ENCODE peak calls at places on chromosomes 13 and 19, in eight cellular contexts. One of them, this sample, is unnamed.

GRCh38 chr13:105465251-105465650 is 1070.2 kb downstream of the EFNB2 start:
- DNase-seq in fibroblast of pulmonary artery: no peak
- DNase-seq in nephron progenitor cell: no peak
- DNase-seq in B cell: no peak
- DNase-seq in cardiac muscle cell: no peak
- DNase-seq in activated CD8-positive, alpha-beta T cell treated with anti-CD3 and anti-CD28 coated beads for 36 hours: no peak
- DNase-seq in endodermal cell: no peak
- DNase-seq in neural progenitor cell: no peak
- DNase-seq in this sample: no peak

GRCh38 chr13:106919093-106919492 is 351.2 kb upstream of the ARGLU1 start:
- DNase-seq in fibroblast of pulmonary artery: peak
- DNase-seq in nephron progenitor cell: peak
- DNase-seq in B cell: peak
- DNase-seq in cardiac muscle cell: no peak
- DNase-seq in activated CD8-positive, alpha-beta T cell treated with anti-CD3 and anti-CD28 coated beads for 36 hours: no peak
- DNase-seq in endodermal cell: no peak
- DNase-seq in neural progenitor cell: no peak
- DNase-seq in this sample: peak

GRCh38 chr13:32660227-32660626 is 74.0 kb downstream of the PDS5B start:
- DNase-seq in fibroblast of pulmonary artery: no peak
- DNase-seq in nephron progenitor cell: no peak
- DNase-seq in B cell: no peak
- DNase-seq in cardiac muscle cell: no peak
- DNase-seq in activated CD8-positive, alpha-beta T cell treated with anti-CD3 and anti-CD28 coated beads for 36 hours: no peak
- DNase-seq in endodermal cell: no peak
- DNase-seq in neural progenitor cell: no peak
- DNase-seq in this sample: no peak

GRCh38 chr13:42883142-42883541 is 101.8 kb downstream of the FAM216B start:
- DNase-seq in fibroblast of pulmonary artery: peak
- DNase-seq in nephron progenitor cell: no peak
- DNase-seq in B cell: no peak
- DNase-seq in cardiac muscle cell: no peak
- DNase-seq in activated CD8-positive, alpha-beta T cell treated with anti-CD3 and anti-CD28 coated beads for 36 hours: no peak
- DNase-seq in endodermal cell: no peak
- DNase-seq in neural progenitor cell: no peak
- DNase-seq in this sample: no peak

GRCh38 chr13:96837809-96838208 is 156.5 kb downstream of the OXGR1 start:
- DNase-seq in fibroblast of pulmonary artery: no peak
- DNase-seq in nephron progenitor cell: no peak
- DNase-seq in B cell: no peak
- DNase-seq in cardiac muscle cell: no peak
- DNase-seq in activated CD8-positive, alpha-beta T cell treated with anti-CD3 and anti-CD28 coated beads for 36 hours: no peak
- DNase-seq in endodermal cell: no peak
- DNase-seq in neural progenitor cell: no peak
- DNase-seq in this sample: no peak

GRCh38 chr19:48745208-48745995 is 1.3 kb downstream of the IZUMO1 start:
- DNase-seq in fibroblast of pulmonary artery: peak
- DNase-seq in nephron progenitor cell: peak
- DNase-seq in B cell: peak
- DNase-seq in cardiac muscle cell: peak
- DNase-seq in activated CD8-positive, alpha-beta T cell treated with anti-CD3 and anti-CD28 coated beads for 36 hours: peak
- DNase-seq in endodermal cell: peak
- DNase-seq in neural progenitor cell: peak
- DNase-seq in this sample: peak

GRCh38 chr13:112510987-112511715 is 76.8 kb downstream of the TUBGCP3 start:
- DNase-seq in fibroblast of pulmonary artery: no peak
- DNase-seq in nephron progenitor cell: no peak
- DNase-seq in B cell: no peak
- DNase-seq in cardiac muscle cell: no peak
- DNase-seq in activated CD8-positive, alpha-beta T cell treated with anti-CD3 and anti-CD28 coated beads for 36 hours: peak
- DNase-seq in endodermal cell: peak
- DNase-seq in neural progenitor cell: no peak
- DNase-seq in this sample: no peak

GRCh38 chr13:100600915-100601314 is 12.3 kb upstream of the GGACT start:
- DNase-seq in fibroblast of pulmonary artery: no peak
- DNase-seq in nephron progenitor cell: no peak
- DNase-seq in B cell: no peak
- DNase-seq in cardiac muscle cell: no peak
- DNase-seq in activated CD8-positive, alpha-beta T cell treated with anti-CD3 and anti-CD28 coated beads for 36 hours: no peak
- DNase-seq in endodermal cell: no peak
- DNase-seq in neural progenitor cell: no peak
- DNase-seq in this sample: no peak

GRCh38 chr19:15555759-15556633 is 47.7 kb downstream of the CYP4F22 start:
- DNase-seq in fibroblast of pulmonary artery: peak
- DNase-seq in nephron progenitor cell: peak
- DNase-seq in B cell: peak
- DNase-seq in cardiac muscle cell: peak
- DNase-seq in activated CD8-positive, alpha-beta T cell treated with anti-CD3 and anti-CD28 coated beads for 36 hours: peak
- DNase-seq in endodermal cell: peak
- DNase-seq in neural progenitor cell: peak
- DNase-seq in this sample: peak

GRCh38 chr13:44884076-44884729 is 105.1 kb downstream of the NUFIP1 start:
- DNase-seq in fibroblast of pulmonary artery: peak
- DNase-seq in nephron progenitor cell: no peak
- DNase-seq in B cell: no peak
- DNase-seq in cardiac muscle cell: no peak
- DNase-seq in activated CD8-positive, alpha-beta T cell treated with anti-CD3 and anti-CD28 coated beads for 36 hours: no peak
- DNase-seq in endodermal cell: no peak
- DNase-seq in neural progenitor cell: no peak
- DNase-seq in this sample: no peak

GRCh38 chr19:17580470-17581000 is 25.1 kb downstream of the COLGALT1 start:
- DNase-seq in fibroblast of pulmonary artery: no peak
- DNase-seq in nephron progenitor cell: no peak
- DNase-seq in B cell: no peak
- DNase-seq in cardiac muscle cell: no peak
- DNase-seq in activated CD8-positive, alpha-beta T cell treated with anti-CD3 and anti-CD28 coated beads for 36 hours: no peak
- DNase-seq in endodermal cell: no peak
- DNase-seq in neural progenitor cell: no peak
- DNase-seq in this sample: no peak
- TF ChIP-seq CTCF in fibroblast of pulmonary artery: no peak
- TF ChIP-seq CTCF in nephron progenitor cell: no peak
- TF ChIP-seq CTCF in B cell: no peak
- TF ChIP-seq CTCF in cardiac muscle cell: no peak
- TF ChIP-seq CTCF in activated CD8-positive, alpha-beta T cell treated with anti-CD3 and anti-CD28 coated beads for 36 hours: no peak
- TF ChIP-seq CTCF in endodermal cell: peak
- TF ChIP-seq CTCF in neural progenitor cell: no peak
- TF ChIP-seq CTCF in this sample: no peak

DNA sequence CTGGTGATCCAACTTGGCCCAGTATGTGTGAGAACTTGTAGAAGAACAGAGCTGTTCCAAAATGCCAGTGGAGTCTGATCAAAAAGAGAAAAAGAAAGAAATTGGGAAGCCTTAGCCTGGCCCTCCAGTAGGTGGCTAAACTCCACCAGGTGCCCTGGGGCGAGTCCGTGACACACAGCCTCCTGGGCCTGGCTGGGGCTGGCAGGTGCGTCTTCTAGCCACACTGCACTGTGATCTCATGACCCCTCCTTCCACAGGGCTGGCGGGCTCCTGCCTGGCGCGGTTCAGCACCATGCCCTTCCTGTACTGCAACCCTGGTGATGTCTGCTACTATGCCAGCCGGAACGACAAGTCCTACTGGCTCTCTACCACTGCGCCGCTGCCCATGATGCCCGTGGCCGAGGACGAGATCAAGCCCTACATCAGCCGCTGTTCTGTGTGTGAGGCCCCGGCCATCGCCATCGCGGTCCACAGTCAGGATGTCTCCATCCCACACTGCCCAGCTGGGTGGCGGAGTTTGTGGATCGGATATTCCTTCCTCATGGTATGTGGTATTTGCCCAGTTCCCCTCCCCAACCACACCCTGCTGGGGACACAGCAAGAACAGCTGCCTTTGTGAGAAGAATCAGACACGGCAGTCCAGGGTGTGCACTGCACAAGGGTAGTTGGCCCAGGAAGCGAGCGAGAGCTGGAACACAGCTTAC is 53.7 kb downstream of the RAB20 start:
- DNase-seq in fibroblast of pulmonary artery: no peak
- DNase-seq in nephron progenitor cell: no peak
- DNase-seq in B cell: no peak
- DNase-seq in cardiac muscle cell: no peak
- DNase-seq in activated CD8-positive, alpha-beta T cell treated with anti-CD3 and anti-CD28 coated beads for 36 hours: no peak
- DNase-seq in endodermal cell: no peak
- DNase-seq in neural progenitor cell: no peak
- DNase-seq in this sample: no peak
- TF ChIP-seq CTCF in fibroblast of pulmonary artery: peak
- TF ChIP-seq CTCF in nephron progenitor cell: no peak
- TF ChIP-seq CTCF in B cell: no peak
- TF ChIP-seq CTCF in cardiac muscle cell: peak
- TF ChIP-seq CTCF in activated CD8-positive, alpha-beta T cell treated with anti-CD3 and anti-CD28 coated beads for 36 hours: no peak
- TF ChIP-seq CTCF in endodermal cell: peak
- TF ChIP-seq CTCF in neural progenitor cell: no peak
- TF ChIP-seq CTCF in this sample: no peak

GRCh38 chr13:102571075-102571474 is 25.7 kb upstream of the TPP2 start:
- DNase-seq in fibroblast of pulmonary artery: no peak
- DNase-seq in nephron progenitor cell: no peak
- DNase-seq in B cell: no peak
- DNase-seq in cardiac muscle cell: peak
- DNase-seq in activated CD8-positive, alpha-beta T cell treated with anti-CD3 and anti-CD28 coated beads for 36 hours: no peak
- DNase-seq in endodermal cell: peak
- DNase-seq in neural progenitor cell: no peak
- DNase-seq in this sample: no peak
- TF ChIP-seq CTCF in fibroblast of pulmonary artery: no peak
- TF ChIP-seq CTCF in nephron progenitor cell: no peak
- TF ChIP-seq CTCF in B cell: no peak
- TF ChIP-seq CTCF in cardiac muscle cell: no peak
- TF ChIP-seq CTCF in activated CD8-positive, alpha-beta T cell treated with anti-CD3 and anti-CD28 coated beads for 36 hours: no peak
- TF ChIP-seq CTCF in endodermal cell: peak
- TF ChIP-seq CTCF in neural progenitor cell: peak
- TF ChIP-seq CTCF in this sample: no peak

GRCh38 chr13:34939771-34940170 is 2.3 kb upstream of the NBEA start:
- DNase-seq in fibroblast of pulmonary artery: no peak
- DNase-seq in nephron progenitor cell: no peak
- DNase-seq in B cell: no peak
- DNase-seq in cardiac muscle cell: no peak
- DNase-seq in activated CD8-positive, alpha-beta T cell treated with anti-CD3 and anti-CD28 coated beads for 36 hours: no peak
- DNase-seq in endodermal cell: no peak
- DNase-seq in neural progenitor cell: no peak
- DNase-seq in this sample: no peak

GRCh38 chr13:34941436-34941834 is 635 bp upstream of the NBEA start:
- DNase-seq in fibroblast of pulmonary artery: no peak
- DNase-seq in nephron progenitor cell: no peak
- DNase-seq in B cell: no peak
- DNase-seq in cardiac muscle cell: peak
- DNase-seq in activated CD8-positive, alpha-beta T cell treated with anti-CD3 and anti-CD28 coated beads for 36 hours: peak
- DNase-seq in endodermal cell: no peak
- DNase-seq in neural progenitor cell: no peak
- DNase-seq in this sample: no peak

GRCh38 chr13:34943675-34944634 is 1.9 kb downstream of the NBEA start:
- DNase-seq in fibroblast of pulmonary artery: no peak
- DNase-seq in nephron progenitor cell: no peak
- DNase-seq in B cell: peak
- DNase-seq in cardiac muscle cell: no peak
- DNase-seq in activated CD8-positive, alpha-beta T cell treated with anti-CD3 and anti-CD28 coated beads for 36 hours: peak
- DNase-seq in endodermal cell: no peak
- DNase-seq in neural progenitor cell: no peak
- DNase-seq in this sample: peak

GRCh38 chr13:34942732-34943674 is 933 bp downstream of the NBEA start:
- DNase-seq in fibroblast of pulmonary artery: no peak
- DNase-seq in nephron progenitor cell: peak
- DNase-seq in B cell: peak
- DNase-seq in cardiac muscle cell: peak
- DNase-seq in activated CD8-positive, alpha-beta T cell treated with anti-CD3 and anti-CD28 coated beads for 36 hours: peak
- DNase-seq in endodermal cell: peak
- DNase-seq in neural progenitor cell: peak
- DNase-seq in this sample: peak

GRCh38 chr13:34941835-34942731 is at the start of gene NBEA:
- DNase-seq in fibroblast of pulmonary artery: peak
- DNase-seq in nephron progenitor cell: peak
- DNase-seq in B cell: peak
- DNase-seq in cardiac muscle cell: peak
- DNase-seq in activated CD8-positive, alpha-beta T cell treated with anti-CD3 and anti-CD28 coated beads for 36 hours: peak
- DNase-seq in endodermal cell: peak
- DNase-seq in neural progenitor cell: peak
- DNase-seq in this sample: peak
- TF ChIP-seq CTCF in fibroblast of pulmonary artery: no peak
- TF ChIP-seq CTCF in nephron progenitor cell: no peak
- TF ChIP-seq CTCF in B cell: peak
- TF ChIP-seq CTCF in cardiac muscle cell: peak
- TF ChIP-seq CTCF in activated CD8-positive, alpha-beta T cell treated with anti-CD3 and anti-CD28 coated beads for 36 hours: no peak
- TF ChIP-seq CTCF in endodermal cell: peak
- TF ChIP-seq CTCF in neural progenitor cell: peak
- TF ChIP-seq CTCF in this sample: no peak

GRCh38 chr19:7292950-7293794 is 1.0 kb downstream of the INSR start:
- DNase-seq in fibroblast of pulmonary artery: no peak
- DNase-seq in nephron progenitor cell: peak
- DNase-seq in B cell: peak
- DNase-seq in cardiac muscle cell: peak
- DNase-seq in activated CD8-positive, alpha-beta T cell treated with anti-CD3 and anti-CD28 coated beads for 36 hours: peak
- DNase-seq in endodermal cell: peak
- DNase-seq in neural progenitor cell: peak
- DNase-seq in this sample: peak

GRCh38 chr19:7293795-7294570 is at the start of gene INSR:
- DNase-seq in fibroblast of pulmonary artery: peak
- DNase-seq in nephron progenitor cell: peak
- DNase-seq in B cell: peak
- DNase-seq in cardiac muscle cell: peak
- DNase-seq in activated CD8-positive, alpha-beta T cell treated with anti-CD3 and anti-CD28 coated beads for 36 hours: peak
- DNase-seq in endodermal cell: peak
- DNase-seq in neural progenitor cell: peak
- DNase-seq in this sample: peak

GRCh38 chr19:7292352-7292949 is 1.8 kb downstream of the INSR start:
- DNase-seq in fibroblast of pulmonary artery: no peak
- DNase-seq in nephron progenitor cell: no peak
- DNase-seq in B cell: no peak
- DNase-seq in cardiac muscle cell: no peak
- DNase-seq in activated CD8-positive, alpha-beta T cell treated with anti-CD3 and anti-CD28 coated beads for 36 hours: no peak
- DNase-seq in endodermal cell: peak
- DNase-seq in neural progenitor cell: no peak
- DNase-seq in this sample: peak

GRCh38 chr19:7295912-7296486 is 1.8 kb upstream of the INSR start:
- DNase-seq in fibroblast of pulmonary artery: no peak
- DNase-seq in nephron progenitor cell: no peak
- DNase-seq in B cell: no peak
- DNase-seq in cardiac muscle cell: no peak
- DNase-seq in activated CD8-positive, alpha-beta T cell treated with anti-CD3 and anti-CD28 coated beads for 36 hours: no peak
- DNase-seq in endodermal cell: no peak
- DNase-seq in neural progenitor cell: no peak
- DNase-seq in this sample: no peak

GRCh38 chr19:7294571-7295212 is 478 bp upstream of the INSR start:
- DNase-seq in fibroblast of pulmonary artery: peak
- DNase-seq in nephron progenitor cell: peak
- DNase-seq in B cell: peak
- DNase-seq in cardiac muscle cell: peak
- DNase-seq in activated CD8-positive, alpha-beta T cell treated with anti-CD3 and anti-CD28 coated beads for 36 hours: peak
- DNase-seq in endodermal cell: peak
- DNase-seq in neural progenitor cell: peak
- DNase-seq in this sample: peak
- TF ChIP-seq CTCF in fibroblast of pulmonary artery: no peak
- TF ChIP-seq CTCF in nephron progenitor cell: no peak
- TF ChIP-seq CTCF in B cell: no peak
- TF ChIP-seq CTCF in cardiac muscle cell: peak
- TF ChIP-seq CTCF in activated CD8-positive, alpha-beta T cell treated with anti-CD3 and anti-CD28 coated beads for 36 hours: no peak
- TF ChIP-seq CTCF in endodermal cell: peak
- TF ChIP-seq CTCF in neural progenitor cell: peak
- TF ChIP-seq CTCF in this sample: peak